ENCODE peak calls at places on chromosomes 16 and 17, in ten cellular contexts. H, W, U, J, G, T, A, S, P and Y are unnamed samples.

GRCh38 chr16:47461598-47462266 is 601 bp downstream of the PHKB start:
- DNase-seq in H (peak), W (no peak), U (peak), J (peak), G (no peak), T (no peak), A (peak), S (peak), P (peak), Y (peak)

GRCh38 chr17:47315451-47316266 is 8.1 kb upstream of the EFCAB13 start:
- DNase-seq in H (peak), W (no peak), U (peak), J (peak), G (no peak), T (no peak), A (peak), S (peak), P (peak), Y (peak)

GRCh38 chr17:3282901-3283300 is 15.3 kb downstream of the OR3A1 start:
- DNase-seq in H (no peak), W (no peak), U (no peak), J (peak), G (no peak), T (no peak), A (no peak), S (no peak), P (no peak), Y (no peak)

GRCh38 chr17:40686192-40686591 is 17.4 kb downstream of the KRT24 start:
- DNase-seq in H (no peak), W (peak), U (no peak), J (no peak), G (no peak), T (no peak), A (no peak), S (peak), P (no peak), Y (no peak)

GRCh38 chr16:74837056-74837455 is 62.4 kb upstream of the FA2H start:
- DNase-seq in H (no peak), W (no peak), U (no peak), J (no peak), G (no peak), T (no peak), A (no peak), S (no peak), P (no peak), Y (no peak)

GRCh38 chr16:81600275-81600674 is 155.7 kb downstream of the CMIP start:
- DNase-seq in H (peak), W (no peak), U (no peak), J (peak), G (no peak), T (no peak), A (peak), S (no peak), P (no peak), Y (no peak)

GRCh38 chr16:30066882-30067583 is 1.5 kb downstream of the ALDOA start:
- DNase-seq in H (no peak), W (no peak), U (no peak), J (no peak), G (no peak), T (no peak), A (no peak), S (peak), P (peak), Y (no peak)

GRCh38 chr17:73759324-73760185 is 115.3 kb upstream of the SDK2 start:
- DNase-seq in H (no peak), W (no peak), U (no peak), J (no peak), G (no peak), T (no peak), A (no peak), S (no peak), P (peak), Y (no peak)

GRCh38 chr16:813204-813915 is 12.8 kb upstream of the GNG13 start:
- DNase-seq in H (peak), W (no peak), U (peak), J (peak), G (no peak), T (peak), A (peak), S (no peak), P (no peak), Y (no peak)

GRCh38 chr16:79380990-79381389 is 219.5 kb downstream of the MAF start:
- DNase-seq in H (no peak), W (no peak), U (no peak), J (no peak), G (no peak), T (no peak), A (no peak), S (peak), P (no peak), Y (peak)

GRCh38 chr17:60398227-60398959 is 6.5 kb upstream of the USP32 start:
- DNase-seq in H (no peak), W (no peak), U (no peak), J (no peak), G (no peak), T (no peak), A (no peak), S (no peak), P (no peak), Y (no peak)

GRCh38 chr17:45052052-45052772 is 780 bp upstream of the DCAKD start:
- DNase-seq in H (peak), W (peak), U (no peak), J (peak), G (no peak), T (peak), A (peak), S (peak), P (peak), Y (peak)

GRCh38 chr17:82767041-82767754 is 15.3 kb downstream of the TBCD start:
- DNase-seq in H (peak), W (peak), U (peak), J (peak), G (no peak), T (no peak), A (peak), S (peak), P (no peak), Y (no peak)

GRCh38 chr16:1527836-1528811 is 5.3 kb upstream of the TMEM204 start:
- DNase-seq in H (peak), W (no peak), U (no peak), J (no peak), G (no peak), T (no peak), A (peak), S (no peak), P (peak), Y (no peak)

GRCh38 chr17:12918132-12918531 is 99.7 kb downstream of the ELAC2 start:
- DNase-seq in H (no peak), W (no peak), U (no peak), J (no peak), G (no peak), T (no peak), A (no peak), S (no peak), P (no peak), Y (no peak)

GRCh38 chr17:5019475-5019956 is 15.7 kb downstream of the SLC52A1 start:
- DNase-seq in H (peak), W (no peak), U (peak), J (peak), G (no peak), T (no peak), A (no peak), S (no peak), P (no peak), Y (no peak)

GRCh38 chr17:71757956-71758355 is 362.9 kb upstream of the SOX9 start:
- DNase-seq in H (no peak), W (no peak), U (no peak), J (no peak), G (no peak), T (no peak), A (no peak), S (no peak), P (no peak), Y (no peak)

DNA sequence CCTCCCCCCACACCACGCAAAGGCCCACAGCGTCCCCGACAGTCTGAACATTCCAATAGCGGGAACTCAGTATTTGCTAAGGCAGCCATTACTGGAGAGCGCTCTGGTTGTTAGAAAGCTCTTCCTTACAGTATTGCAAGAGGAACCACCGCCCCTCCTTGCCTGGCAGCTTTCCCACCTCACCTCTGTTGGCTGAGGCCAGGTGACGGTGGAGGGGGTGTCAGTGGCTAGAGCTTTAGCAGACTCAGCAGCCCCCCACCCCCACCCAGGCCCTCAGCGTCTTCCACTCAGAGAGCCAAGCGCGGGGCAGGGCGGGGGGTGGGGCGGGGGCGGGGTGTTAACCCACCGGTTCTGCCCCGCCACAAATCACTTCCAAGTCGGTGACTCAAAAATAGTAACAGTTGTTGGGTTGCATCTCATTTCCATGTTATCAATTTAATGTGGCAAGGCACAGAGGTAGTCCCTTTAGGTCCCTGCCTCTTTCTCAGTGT is 2.3 kb upstream of the PLEKHH3 start:
- DNase-seq in H (peak), W (peak), U (peak), J (peak), G (no peak), T (no peak), A (peak), S (no peak), P (no peak), Y (peak)
- H3K4me3 ChIP-seq in H (peak), W (peak), U (peak), J (peak), G (peak), T (peak), A (peak), S (no peak), P (peak), Y (peak)

GRCh38 chr16:8703693-8704092 is 29.3 kb downstream of the ABAT start:
- DNase-seq in H (no peak), W (no peak), U (no peak), J (no peak), G (no peak), T (no peak), A (no peak), S (no peak), P (no peak), Y (no peak)
- H3K4me3 ChIP-seq in H (no peak), W (no peak), U (no peak), J (no peak), G (no peak), T (no peak), A (no peak), S (no peak), P (no peak), Y (no peak)

GRCh38 chr17:75077072-75077489 is 10.7 kb upstream of the SLC16A5 start:
- DNase-seq in H (no peak), W (no peak), U (no peak), J (peak), G (no peak), T (no peak), A (no peak), S (peak), P (no peak), Y (no peak)
- H3K4me3 ChIP-seq in H (no peak), W (peak), U (no peak), J (peak), G (peak), T (no peak), A (no peak), S (no peak), P (peak), Y (no peak)

GRCh38 chr16:66740533-66740932 is 10.9 kb downstream of the DYNC1LI2 start:
- DNase-seq in H (no peak), W (peak), U (no peak), J (no peak), G (no peak), T (no peak), A (no peak), S (peak), P (no peak), Y (no peak)

GRCh38 chr16:66741971-66742396 is 9.4 kb downstream of the DYNC1LI2 start:
- DNase-seq in H (no peak), W (no peak), U (no peak), J (no peak), G (no peak), T (no peak), A (no peak), S (no peak), P (peak), Y (no peak)

GRCh38 chr16:66740010-66740409 is 11.4 kb downstream of the DYNC1LI2 start:
- DNase-seq in H (peak), W (no peak), U (peak), J (peak), G (no peak), T (peak), A (peak), S (peak), P (no peak), Y (peak)

GRCh38 chr16:66742409-66742808 is 9.0 kb downstream of the DYNC1LI2 start:
- DNase-seq in H (no peak), W (no peak), U (no peak), J (no peak), G (no peak), T (no peak), A (no peak), S (no peak), P (no peak), Y (no peak)

DNA sequence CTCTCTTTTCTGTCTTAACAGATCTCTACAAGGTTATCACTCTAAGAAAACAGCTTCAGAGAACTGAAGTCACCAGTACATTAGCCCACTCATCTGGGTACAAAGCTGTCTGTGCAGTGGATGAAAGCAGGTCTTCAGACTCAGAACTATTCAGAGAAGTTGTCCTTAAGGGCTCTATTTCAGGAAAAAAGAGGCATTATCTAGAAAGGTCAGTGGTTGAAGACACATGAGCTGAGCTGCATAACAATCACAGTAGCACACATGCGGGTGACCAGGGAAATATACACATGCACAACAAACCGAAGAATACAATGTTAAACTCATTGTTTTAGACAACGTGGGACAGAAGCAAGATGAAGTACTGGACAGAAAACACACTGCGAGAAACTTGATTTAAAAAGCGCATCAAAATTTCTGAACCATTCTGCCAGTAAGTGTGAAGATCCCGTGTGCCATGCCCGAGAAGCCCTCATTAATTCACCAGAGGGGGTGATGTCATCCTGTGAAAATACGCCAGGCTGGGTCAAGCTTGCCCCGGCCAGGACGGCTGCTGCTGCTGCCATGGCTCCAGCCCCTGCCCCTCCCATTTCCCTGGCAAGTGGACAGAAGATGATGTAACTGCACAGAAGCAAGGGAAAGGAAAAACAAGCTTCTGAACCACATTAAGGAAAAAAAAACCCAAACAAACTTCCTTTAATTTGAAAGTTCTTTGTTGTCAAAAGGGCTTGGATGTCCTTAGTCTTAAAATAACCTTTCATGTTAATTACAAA is 10.1 kb downstream of the DYNC1LI2 start:
- DNase-seq in H (no peak), W (peak), U (peak), J (no peak), G (peak), T (no peak), A (no peak), S (peak), P (peak), Y (no peak)
- H3K4me3 ChIP-seq in H (no peak), W (no peak), U (no peak), J (no peak), G (peak), T (no peak), A (no peak), S (no peak), P (peak), Y (no peak)

GRCh38 chr17:79681628-79682261 is 49.0 kb upstream of the ENPP7 start:
- DNase-seq in H (no peak), W (no peak), U (no peak), J (no peak), G (no peak), T (no peak), A (no peak), S (no peak), P (no peak), Y (no peak)
- H3K4me3 ChIP-seq in H (no peak), W (no peak), U (no peak), J (no peak), G (no peak), T (no peak), A (no peak), S (no peak), P (no peak), Y (no peak)

GRCh38 chr17:8320990-8321389 is 10.9 kb downstream of the ARHGEF15 start:
- DNase-seq in H (no peak), W (no peak), U (no peak), J (no peak), G (no peak), T (no peak), A (no peak), S (no peak), P (no peak), Y (peak)
- H3K4me3 ChIP-seq in H (no peak), W (no peak), U (no peak), J (no peak), G (no peak), T (no peak), A (no peak), S (no peak), P (no peak), Y (no peak)

DNA sequence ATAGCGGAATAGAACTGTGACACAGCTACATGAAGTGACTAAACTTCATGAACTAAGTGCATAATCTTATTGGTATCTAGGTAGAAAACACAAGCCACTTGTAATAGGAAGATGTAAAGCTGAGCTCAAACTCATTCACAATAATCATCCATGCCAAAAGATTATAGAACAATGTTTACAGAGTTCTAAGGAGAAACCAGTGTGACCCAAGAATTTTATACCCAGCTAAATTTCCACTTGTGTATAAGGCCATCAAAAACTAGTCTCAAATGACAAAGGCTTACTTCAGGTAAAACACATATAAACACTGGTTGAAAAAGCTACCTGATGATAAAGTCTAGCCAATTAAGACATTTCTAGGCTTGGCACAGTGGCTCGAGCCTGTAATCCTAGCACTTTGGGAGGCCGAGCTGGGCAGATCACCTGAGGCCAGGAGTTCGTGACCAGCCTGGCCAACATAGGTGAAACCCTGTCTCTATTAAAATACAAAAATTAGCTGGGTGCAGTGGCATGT is 16.9 kb upstream of the CPD start:
- DNase-seq in H (no peak), W (no peak), U (no peak), J (no peak), G (no peak), T (no peak), A (no peak), S (no peak), P (no peak), Y (no peak)
- H3K4me3 ChIP-seq in H (no peak), W (no peak), U (no peak), J (no peak), G (no peak), T (no peak), A (no peak), S (no peak), P (no peak), Y (no peak)